ENCODE peak calls at places on chromosomes 13 and 19, in six cellular contexts. S is upper lobe of right lung, O is brain microvascular endothelial cell, G is spleen, Z is gastrocnemius medialis, I is HL-60. B is an unnamed sample.

GRCh38 chr13:27035892-27036235 is 135.7 kb downstream of the USP12 start:
- DNase-seq in S (no peak), O (peak), G (no peak), Z (no peak), I (no peak), B (no peak)

GRCh38 chr19:44924243-44924725 is 9.9 kb downstream of the APOC1 start:
- DNase-seq in S (no peak), O (no peak), G (no peak), Z (no peak), I (no peak), B (no peak)

GRCh38 chr13:102693781-102694180 is 1.1 kb downstream of the METTL21C start:
- DNase-seq in S (no peak), O (no peak), G (no peak), Z (no peak), I (no peak), B (no peak)

GRCh38 chr19:42472402-42473147 is 29.8 kb upstream of the CXCL17 start:
- DNase-seq in S (no peak), O (no peak), G (no peak), Z (no peak), I (no peak), B (no peak)

GRCh38 chr19:751501-752341 is 809 bp downstream of the MISP start:
- DNase-seq in S (no peak), O (peak), G (no peak), Z (no peak), I (no peak), B (peak)

GRCh38 chr13:77506874-77507273 is 28.6 kb upstream of the SCEL start:
- DNase-seq in S (no peak), O (no peak), G (no peak), Z (no peak), I (no peak), B (no peak)

GRCh38 chr19:34269489-34269888 is 15.1 kb downstream of the GARRE1 start:
- DNase-seq in S (no peak), O (no peak), G (no peak), Z (no peak), I (no peak), B (no peak)

GRCh38 chr13:32829269-32829668 is 187.0 kb upstream of the KL start:
- DNase-seq in S (no peak), O (peak), G (no peak), Z (no peak), I (no peak), B (no peak)

GRCh38 chr19:58575183-58576041 is 2.3 kb upstream of the MZF1 start:
- DNase-seq in S (peak), O (peak), G (peak), Z (peak), I (peak), B (peak)

GRCh38 chr19:6551607-6552450 is 21.0 kb downstream of the TNFSF9 start:
- DNase-seq in S (no peak), O (no peak), G (peak), Z (no peak), I (no peak), B (peak)

GRCh38 chr19:55585658-55586339 is 5.2 kb upstream of the ZNF579 start:
- DNase-seq in S (peak), O (peak), G (peak), Z (no peak), I (no peak), B (peak)

GRCh38 chr13:76622336-76623045 is 263.7 kb downstream of the KCTD12 start:
- DNase-seq in S (no peak), O (no peak), G (no peak), Z (peak), I (no peak), B (no peak)

GRCh38 chr13:21061077-21061945 is at the start of gene LATS2:
- DNase-seq in S (peak), O (peak), G (peak), Z (peak), I (peak), B (peak)

GRCh38 chr19:45777395-45777961 is 4.8 kb downstream of the DMPK start:
- DNase-seq in S (no peak), O (no peak), G (no peak), Z (no peak), I (no peak), B (no peak)

GRCh38 chr19:33938821-33939220 is 142.2 kb downstream of the KCTD15 start:
- DNase-seq in S (peak), O (no peak), G (no peak), Z (no peak), I (no peak), B (peak)

GRCh38 chr13:22061806-22062391 is 391.0 kb downstream of the FGF9 start:
- DNase-seq in S (no peak), O (no peak), G (no peak), Z (no peak), I (no peak), B (no peak)

GRCh38 chr19:6229951-6230712 is 49.6 kb downstream of the MLLT1 start:
- DNase-seq in S (peak), O (no peak), G (peak), Z (no peak), I (no peak), B (no peak)

GRCh38 chr13:79482271-79482970 is 1.5 kb downstream of the NDFIP2 start:
- DNase-seq in S (no peak), O (no peak), G (no peak), Z (no peak), I (no peak), B (no peak)

GRCh38 chr13:79485014-79485441 is 4.1 kb downstream of the NDFIP2 start:
- DNase-seq in S (no peak), O (peak), G (no peak), Z (peak), I (peak), B (no peak)

GRCh38 chr13:79481685-79482052 is 714 bp downstream of the NDFIP2 start:
- DNase-seq in S (no peak), O (no peak), G (no peak), Z (no peak), I (peak), B (no peak)

GRCh38 chr13:79485451-79485850 is 4.5 kb downstream of the NDFIP2 start:
- DNase-seq in S (no peak), O (no peak), G (no peak), Z (no peak), I (no peak), B (no peak)

DNA sequence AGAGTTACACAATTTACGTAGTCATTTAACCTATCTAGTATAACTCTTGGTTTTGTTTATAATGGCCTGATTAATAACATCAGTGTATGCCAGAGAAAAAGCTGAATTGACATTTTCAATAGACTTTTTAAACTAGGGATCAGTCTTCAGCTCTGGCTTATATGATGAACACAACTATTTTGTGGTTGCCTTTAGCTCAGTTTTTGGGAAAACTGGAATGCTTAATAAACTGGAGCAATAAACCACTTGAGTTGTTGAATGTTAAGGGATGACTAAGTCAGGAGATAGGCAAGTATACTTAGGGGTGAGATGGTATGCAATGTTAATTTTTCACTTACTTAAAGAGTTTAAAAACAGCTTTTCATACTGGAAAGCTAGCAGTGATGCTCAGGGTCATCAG is 2.3 kb downstream of the NDFIP2 start:
- DNase-seq in S (no peak), O (peak), G (no peak), Z (no peak), I (no peak), B (no peak)
- H3K4me3 ChIP-seq in S (no peak), O (no peak), G (no peak), Z (no peak), I (no peak), B (no peak)

GRCh38 chr13:110399801-110400200 is 92.7 kb downstream of the COL4A2 start:
- DNase-seq in S (no peak), O (no peak), G (no peak), Z (no peak), I (no peak), B (no peak)
- H3K4me3 ChIP-seq in S (no peak), O (no peak), G (no peak), Z (no peak), I (no peak), B (no peak)

GRCh38 chr13:99655351-99656091 is 154.2 kb downstream of the TM9SF2 start:
- DNase-seq in S (no peak), O (peak), G (no peak), Z (no peak), I (no peak), B (no peak)

GRCh38 chr13:99654076-99654475 is 152.8 kb downstream of the TM9SF2 start:
- DNase-seq in S (no peak), O (no peak), G (peak), Z (no peak), I (no peak), B (no peak)

GRCh38 chr13:99656843-99657506 is 155.7 kb downstream of the TM9SF2 start:
- DNase-seq in S (no peak), O (no peak), G (no peak), Z (no peak), I (no peak), B (no peak)

GRCh38 chr13:99657848-99658265 is 156.6 kb downstream of the TM9SF2 start:
- DNase-seq in S (peak), O (peak), G (no peak), Z (no peak), I (no peak), B (no peak)

GRCh38 chr13:99656092-99656745 is 154.9 kb downstream of the TM9SF2 start:
- DNase-seq in S (no peak), O (peak), G (peak), Z (peak), I (peak), B (peak)
- H3K4me3 ChIP-seq in S (no peak), O (peak), G (no peak), Z (no peak), I (no peak), B (no peak)

GRCh38 chr19:49639401-49640112 is 386 bp downstream of the RRAS start:
- DNase-seq in S (no peak), O (no peak), G (no peak), Z (no peak), I (no peak), B (no peak)

GRCh38 chr19:49635530-49636229 is 4.3 kb downstream of the RRAS start:
- DNase-seq in S (no peak), O (no peak), G (no peak), Z (no peak), I (no peak), B (no peak)

GRCh38 chr19:49637865-49638350 is 2.0 kb downstream of the RRAS start:
- DNase-seq in S (peak), O (peak), G (peak), Z (peak), I (peak), B (peak)

GRCh38 chr19:49638360-49638759 is 1.6 kb downstream of the RRAS start:
- DNase-seq in S (no peak), O (no peak), G (no peak), Z (no peak), I (no peak), B (no peak)

DNA sequence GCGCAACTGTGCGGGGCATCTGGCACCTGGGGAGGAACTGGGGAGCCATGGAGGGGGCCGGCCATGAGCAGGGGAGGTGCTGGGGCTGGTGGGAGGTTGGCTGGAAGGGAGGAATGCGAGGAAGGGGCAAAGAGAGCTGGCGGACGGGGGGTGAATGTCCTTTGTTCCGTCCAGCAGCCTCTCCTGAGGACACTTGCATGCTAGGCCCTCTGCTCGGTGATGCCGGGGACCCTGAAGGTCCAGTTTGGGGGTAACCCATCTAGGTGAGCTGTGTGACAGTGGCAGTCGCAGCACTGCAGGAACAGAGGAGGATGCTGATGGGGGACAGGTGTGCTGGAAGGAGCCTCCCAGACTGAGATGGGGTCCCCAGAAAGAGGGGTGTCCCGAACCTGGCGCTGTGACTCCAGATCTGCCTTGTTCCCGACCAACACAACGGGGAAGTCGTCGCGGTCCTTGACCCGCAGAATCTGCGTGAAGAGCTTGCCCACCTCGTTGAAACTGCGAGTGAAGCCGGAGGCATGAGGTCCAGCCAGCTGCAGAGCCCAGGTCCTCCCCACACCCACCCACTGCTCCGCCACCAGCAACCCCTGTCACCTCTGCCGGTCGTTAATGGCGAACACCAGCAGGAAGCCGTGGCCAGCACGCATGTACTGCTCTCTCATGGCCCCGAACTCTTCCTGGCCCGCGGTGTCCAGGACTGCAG is 3.6 kb downstream of the RRAS start:
- DNase-seq in S (no peak), O (no peak), G (no peak), Z (no peak), I (no peak), B (no peak)
- H3K4me3 ChIP-seq in S (no peak), O (no peak), G (no peak), Z (no peak), I (no peak), B (no peak)

DNA sequence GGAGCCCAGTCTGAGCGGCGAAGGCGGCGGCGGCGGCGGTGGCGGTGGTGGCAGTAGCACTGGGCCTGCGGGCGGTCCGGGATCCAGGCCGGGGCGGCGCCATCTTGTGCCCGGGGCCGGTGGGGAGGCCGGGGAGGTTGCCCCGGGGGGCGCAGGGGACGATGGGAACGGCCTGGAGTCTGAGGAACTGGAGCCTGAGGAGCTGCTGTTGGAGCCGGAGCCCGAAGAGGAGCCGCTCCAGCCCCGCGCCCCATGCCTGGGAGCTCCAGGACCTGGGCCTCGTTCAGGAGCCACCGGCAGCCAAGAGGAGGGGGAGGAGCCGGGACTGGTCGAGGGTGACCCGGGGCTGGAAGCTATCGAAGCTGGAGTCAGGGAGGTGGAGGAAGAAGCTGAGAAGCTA is 11.6 kb downstream of the ZNF28 start:
- DNase-seq in S (no peak), O (no peak), G (no peak), Z (no peak), I (no peak), B (no peak)
- H3K4me3 ChIP-seq in S (no peak), O (no peak), G (no peak), Z (no peak), I (no peak), B (no peak)

GRCh38 chr19:47854459-47854858 is 4.6 kb upstream of the TPRX2 start:
- DNase-seq in S (no peak), O (no peak), G (no peak), Z (no peak), I (no peak), B (no peak)

GRCh38 chr19:47848425-47848824 is 10.6 kb upstream of the TPRX2 start:
- DNase-seq in S (no peak), O (no peak), G (peak), Z (no peak), I (no peak), B (no peak)

GRCh38 chr19:47853003-47853402 is 6.0 kb upstream of the TPRX2 start:
- DNase-seq in S (no peak), O (no peak), G (peak), Z (no peak), I (no peak), B (no peak)

GRCh38 chr19:47848871-47849473 is 10.1 kb upstream of the TPRX2 start:
- DNase-seq in S (peak), O (peak), G (peak), Z (no peak), I (peak), B (no peak)
- H3K4me3 ChIP-seq in S (no peak), O (no peak), G (no peak), Z (no peak), I (no peak), B (no peak)

GRCh38 chr13:108069521-108070210 is 145.7 kb downstream of the LIG4 start:
- DNase-seq in S (no peak), O (no peak), G (no peak), Z (no peak), I (no peak), B (no peak)
- H3K4me3 ChIP-seq in S (no peak), O (no peak), G (no peak), Z (no peak), I (no peak), B (no peak)

GRCh38 chr13:111864566-111864965 is 202.4 kb upstream of the SOX1 start:
- DNase-seq in S (no peak), O (no peak), G (no peak), Z (no peak), I (no peak), B (peak)

GRCh38 chr13:111867657-111868056 is 199.3 kb upstream of the SOX1 start:
- DNase-seq in S (no peak), O (no peak), G (no peak), Z (no peak), I (no peak), B (no peak)

GRCh38 chr13:111865046-111865445 is 201.9 kb upstream of the SOX1 start:
- DNase-seq in S (no peak), O (no peak), G (no peak), Z (no peak), I (no peak), B (no peak)

GRCh38 chr13:111866731-111867245 is 200.2 kb upstream of the SOX1 start:
- DNase-seq in S (no peak), O (no peak), G (no peak), Z (no peak), I (no peak), B (peak)

GRCh38 chr13:111865826-111866225 is 201.1 kb upstream of the SOX1 start:
- DNase-seq in S (no peak), O (no peak), G (no peak), Z (no peak), I (no peak), B (peak)
- H3K4me3 ChIP-seq in S (no peak), O (no peak), G (no peak), Z (no peak), I (no peak), B (no peak)

GRCh38 chr13:71874490-71874889 is 7.5 kb upstream of the DACH1 start:
- DNase-seq in S (no peak), O (no peak), G (no peak), Z (no peak), I (no peak), B (no peak)

GRCh38 chr13:71875823-71876222 is 8.8 kb upstream of the DACH1 start:
- DNase-seq in S (no peak), O (no peak), G (no peak), Z (no peak), I (no peak), B (no peak)

GRCh38 chr13:71879129-71879535 is 12.1 kb upstream of the DACH1 start:
- DNase-seq in S (no peak), O (peak), G (no peak), Z (no peak), I (peak), B (no peak)

GRCh38 chr13:71877280-71877653 is 10.3 kb upstream of the DACH1 start:
- DNase-seq in S (no peak), O (no peak), G (no peak), Z (no peak), I (no peak), B (no peak)

DNA sequence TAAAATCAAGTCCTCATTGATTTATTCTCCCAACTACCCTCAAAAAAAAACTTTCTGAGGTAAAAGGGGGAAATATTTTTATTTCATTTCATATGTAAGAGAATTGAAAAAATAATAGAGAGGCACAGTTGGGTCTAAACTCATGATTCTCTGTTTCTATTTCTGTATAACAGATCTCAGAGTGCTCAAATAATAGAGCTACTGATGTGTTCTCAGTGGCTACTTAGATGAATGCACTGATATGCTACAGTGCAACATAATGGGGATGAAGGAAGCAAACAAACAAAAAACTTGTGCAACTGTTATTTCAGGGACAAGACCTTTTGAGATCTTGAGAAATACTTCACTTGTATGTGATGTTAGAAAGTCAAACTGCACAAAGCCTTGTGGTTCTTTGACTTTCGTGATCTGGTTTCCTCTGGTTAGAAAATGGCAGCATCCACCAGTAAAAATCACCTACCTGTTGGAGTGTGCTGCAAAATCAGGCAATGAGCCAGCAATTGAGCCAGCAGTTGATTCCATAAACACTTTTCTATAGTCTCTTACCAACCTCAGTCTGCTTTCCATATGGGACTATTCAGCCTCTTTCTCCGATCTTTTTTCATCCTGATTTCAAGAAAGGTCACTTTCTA is 9.8 kb upstream of the DACH1 start:
- DNase-seq in S (no peak), O (no peak), G (no peak), Z (no peak), I (peak), B (no peak)
- H3K4me3 ChIP-seq in S (no peak), O (no peak), G (no peak), Z (no peak), I (no peak), B (no peak)